ENCODE peak calls at places on chromosomes 7 and 10, in eight cellular contexts. Z is ovary, Q is astrocyte, V is suprapubic skin, N is MM.1S, R is psoas muscle, P is Panc1, B is stomach. J is an unnamed sample.

GRCh38 chr10:74903491-74903890 is 77.1 kb downstream of the KAT6B start:
- DNase-seq in N (no peak), V (no peak), P (no peak), Z (no peak), Q (no peak), R (no peak), B (no peak), J (no peak)

GRCh38 chr10:74432841-74433594 is 282.0 kb downstream of the ADK start:
- DNase-seq in R (no peak), P (no peak), B (no peak), Q (peak), N (no peak), V (no peak), Z (no peak), J (no peak)

GRCh38 chr7:156466955-156467625 is 173.5 kb upstream of the RNF32 start:
- DNase-seq in Z (no peak), Q (no peak), P (no peak), R (no peak), V (no peak), B (no peak), N (no peak), J (no peak)

GRCh38 chr10:29886299-29886698 is 173.1 kb downstream of the JCAD start:
- DNase-seq in B (no peak), V (no peak), P (no peak), R (no peak), Q (no peak), N (no peak), Z (no peak), J (no peak)

GRCh38 chr10:117539271-117539876 is 3.2 kb upstream of the EMX2 start:
- DNase-seq in Z (no peak), N (no peak), V (no peak), Q (no peak), P (no peak), R (no peak), B (no peak), J (no peak)

GRCh38 chr7:17236603-17237002 is 61.8 kb upstream of the AHR start:
- DNase-seq in Z (no peak), N (no peak), V (no peak), R (no peak), Q (peak), P (no peak), B (no peak), J (no peak)

GRCh38 chr7:156920076-156920475 is 27.1 kb upstream of the LMBR1 start:
- DNase-seq in B (no peak), Z (no peak), R (no peak), V (no peak), Q (no peak), P (no peak), N (no peak), J (no peak)

GRCh38 chr7:289209-289755 is 688 bp upstream of the FOXL3 start:
- DNase-seq in Z (no peak), P (no peak), V (peak), R (no peak), B (no peak), N (no peak), Q (no peak), J (no peak)

GRCh38 chr10:102713483-102713813 is 749 bp downstream of the ARL3 start:
- DNase-seq in P (no peak), Z (no peak), Q (peak), N (no peak), B (no peak), R (no peak), V (no peak), J (no peak)

GRCh38 chr10:33388325-33388724 is 53.9 kb upstream of the NRP1 start:
- DNase-seq in B (no peak), V (no peak), Z (no peak), Q (no peak), N (no peak), R (no peak), P (no peak), J (no peak)

GRCh38 chr7:151868805-151869188 is 8.1 kb downstream of the PRKAG2 start:
- DNase-seq in R (no peak), V (no peak), N (no peak), Q (no peak), P (no peak), Z (no peak), B (no peak), J (no peak)

GRCh38 chr7:69780377-69780776 is 182.1 kb downstream of the AUTS2 start:
- DNase-seq in Z (no peak), R (no peak), V (no peak), N (no peak), P (no peak), B (no peak), Q (peak), J (no peak)

GRCh38 chr10:79347894-79348639 is 798 bp downstream of the PPIF start:
- DNase-seq in B (peak), Z (peak), V (peak), N (peak), P (no peak), R (peak), Q (peak), J (no peak)

DNA sequence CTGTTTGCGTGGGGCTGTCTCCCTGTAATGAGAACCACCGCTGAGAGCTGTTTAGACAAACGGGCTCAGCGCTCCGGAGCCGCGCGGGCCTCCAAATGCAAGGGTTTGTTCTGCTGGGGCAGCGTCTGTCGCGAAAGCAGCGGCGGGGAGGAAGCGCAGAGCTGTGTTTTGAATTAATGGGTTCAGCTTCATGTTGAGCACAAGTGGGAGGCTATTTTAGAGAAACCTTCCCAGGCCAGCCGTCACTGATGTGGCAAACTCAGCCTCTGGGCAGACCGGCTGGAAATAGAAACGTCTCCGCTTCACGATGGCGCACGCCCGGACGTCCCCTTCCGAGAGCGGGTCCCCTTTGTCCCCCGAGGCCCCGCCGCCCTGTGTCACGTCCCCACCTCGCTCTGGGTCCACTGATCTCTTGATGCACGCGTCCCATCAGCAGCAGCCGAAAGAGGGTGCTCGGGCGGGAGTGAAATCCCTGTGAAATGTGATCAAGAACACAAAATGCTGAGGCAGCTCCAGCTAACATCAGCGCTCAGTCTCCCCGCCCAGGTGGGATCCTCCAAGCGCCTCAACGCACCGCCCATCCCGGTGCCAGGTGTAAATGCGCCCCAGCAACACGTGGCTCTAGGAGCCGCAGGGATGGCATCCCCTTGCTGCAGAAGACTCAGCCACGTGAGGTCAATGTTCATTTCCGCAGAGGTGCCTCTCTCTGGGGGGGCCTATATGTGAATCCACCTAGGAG is 44.9 kb downstream of the BAMBI start:
- DNase-seq in N (no peak), V (no peak), Z (peak), Q (peak), P (no peak), B (no peak), R (peak), J (no peak)
- TF ChIP-seq CTCF in N (no peak), V (no peak), Z (no peak), Q (no peak), P (no peak), B (no peak), R (no peak), J (no peak)

GRCh38 chr10:133187906-133188681 is 28.1 kb downstream of the KNDC1 start:
- DNase-seq in B (no peak), V (no peak), N (no peak), Q (no peak), R (no peak), P (no peak), Z (no peak), J (no peak)

GRCh38 chr10:133185421-133185820 is 25.4 kb downstream of the KNDC1 start:
- DNase-seq in B (no peak), Z (no peak), R (no peak), N (no peak), V (no peak), P (no peak), Q (no peak), J (no peak)

GRCh38 chr10:133186416-133187090 is 26.5 kb downstream of the KNDC1 start:
- DNase-seq in R (no peak), N (no peak), B (no peak), P (no peak), Z (no peak), Q (no peak), V (no peak), J (no peak)

GRCh38 chr10:133185916-133186315 is 25.9 kb downstream of the KNDC1 start:
- DNase-seq in P (no peak), B (no peak), N (no peak), V (no peak), Q (no peak), R (no peak), Z (no peak), J (no peak)

GRCh38 chr10:133187091-133187905 is 27.3 kb downstream of the KNDC1 start:
- DNase-seq in R (no peak), N (no peak), P (no peak), V (no peak), Q (no peak), B (no peak), Z (no peak), J (no peak)
- H3K4me3 ChIP-seq in R (no peak), N (no peak), P (no peak), V (no peak), Q (no peak), B (no peak), Z (no peak), J (no peak)

GRCh38 chr10:34651796-34652195 is 163.3 kb downstream of the PARD3 start:
- DNase-seq in N (no peak), R (no peak), Q (no peak), B (no peak), Z (no peak), V (no peak), P (no peak), J (no peak)
- TF ChIP-seq CTCF in N (no peak), R (no peak), Q (no peak), B (no peak), Z (no peak), V (no peak), P (no peak), J (no peak)

GRCh38 chr10:92758594-92758993 is 68.8 kb downstream of the HHEX start:
- DNase-seq in Q (no peak), B (no peak), V (no peak), R (no peak), N (no peak), Z (no peak), P (no peak), J (no peak)
- H3K4me3 ChIP-seq in Q (no peak), B (no peak), V (no peak), R (no peak), N (no peak), Z (no peak), P (no peak), J (no peak)

DNA sequence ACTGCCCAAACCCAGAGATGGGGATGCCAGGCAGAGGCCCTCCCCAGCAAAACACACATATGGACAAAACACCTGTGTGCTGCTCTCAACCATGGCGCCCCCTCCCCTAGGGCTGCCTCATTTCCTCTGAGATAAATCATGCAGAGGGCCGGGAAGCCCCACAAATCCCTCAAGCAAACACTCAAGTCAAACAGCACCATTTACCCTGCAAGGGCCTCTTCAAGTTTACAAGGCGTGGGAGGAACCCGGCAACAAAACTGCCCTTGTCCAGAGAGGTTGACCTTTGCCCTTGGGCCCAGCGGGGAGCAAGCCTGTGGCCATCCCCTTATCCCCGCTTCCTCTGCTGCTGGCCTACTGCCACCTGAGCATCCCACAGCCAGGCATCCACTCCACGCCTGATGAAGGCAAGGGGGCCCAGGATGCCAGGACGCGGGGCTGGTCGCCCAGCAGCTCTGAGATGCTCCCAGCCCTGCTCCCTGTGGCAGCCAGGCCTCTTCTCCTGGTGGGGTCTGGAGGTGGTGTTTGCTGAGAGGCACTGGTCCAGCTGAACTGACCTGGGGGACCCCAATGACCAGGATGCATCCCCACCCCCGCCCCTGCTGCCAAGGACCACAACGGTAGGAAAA is 77.4 kb downstream of the DLG5 start:
- DNase-seq in Z (no peak), P (no peak), B (no peak), Q (no peak), V (no peak), R (no peak), N (no peak), J (no peak)
- TF ChIP-seq CTCF in Z (no peak), P (no peak), B (no peak), Q (no peak), V (no peak), R (no peak), N (no peak), J (no peak)

GRCh38 chr7:44881066-44881600 is 4.2 kb downstream of the PURB start:
- DNase-seq in R (no peak), Q (no peak), N (no peak), B (no peak), V (no peak), Z (no peak), P (no peak), J (no peak)
- H3K4me3 ChIP-seq in R (peak), Q (peak), N (no peak), B (no peak), V (peak), Z (peak), P (peak), J (peak)